ENCODE peak calls at places on chromosomes 2 and 18, in four cellular contexts. R is HCT116, S is HepG2, E is K562. M is an unnamed sample.

GRCh38 chr2:233519787-233520611 is 46.6 kb downstream of the USP40 start:
- DNase-seq in R (no peak), S (peak; percentile 18), E (no peak), M (no peak)

GRCh38 chr2:173357351-173357750 is 2.7 kb downstream of the CDCA7 start:
- DNase-seq in R (no peak), S (no peak), E (no peak), M (no peak)

GRCh38 chr2:238421695-238422035 is 5.1 kb upstream of the ASB1 start:
- DNase-seq in R (no peak), S (no peak), E (no peak), M (no peak)

GRCh38 chr18:32093523-32093922 is 1.8 kb downstream of the RNF138 start:
- DNase-seq in R (no peak), S (peak; percentile 29), E (peak; percentile 31), M (no peak)

GRCh38 chr18:78918707-78919106 is 60.9 kb upstream of the SALL3 start:
- DNase-seq in R (no peak), S (no peak), E (no peak), M (no peak)

GRCh38 chr2:10774394-10774793 is 38.2 kb downstream of the PDIA6 start:
- DNase-seq in R (no peak), S (no peak), E (no peak), M (no peak)

GRCh38 chr2:69615078-69615630 is 28.4 kb downstream of the AAK1 start:
- DNase-seq in R (no peak), S (peak; percentile 10), E (no peak), M (no peak)

GRCh38 chr2:166278856-166279255 is 96.9 kb downstream of the SCN9A start:
- DNase-seq in R (no peak), S (no peak), E (no peak), M (no peak)

GRCh38 chr2:134178109-134178877 is 75.6 kb upstream of the MGAT5 start:
- DNase-seq in R (no peak), S (no peak), E (no peak), M (no peak)

GRCh38 chr2:9178905-9179571 is 27.6 kb upstream of the ASAP2 start:
- DNase-seq in R (no peak), S (peak; percentile 93), E (no peak), M (no peak)

GRCh38 chr2:190804182-190804795 is 76.3 kb upstream of the GLS start:
- DNase-seq in R (peak; percentile 16), S (no peak), E (no peak), M (no peak)

GRCh38 chr2:10133007-10133647 is 10.6 kb downstream of the RRM2 start:
- DNase-seq in R (no peak), S (no peak), E (peak; percentile 12), M (peak; percentile 51)

GRCh38 chr2:19048593-19049264 is 309.7 kb downstream of the OSR1 start:
- DNase-seq in R (no peak), S (peak; percentile 82), E (no peak), M (no peak)

GRCh38 chr2:127479219-127479825 is 47.0 kb downstream of the IWS1 start:
- DNase-seq in R (peak; percentile 34), S (peak; percentile 73), E (no peak), M (no peak)

GRCh38 chr2:9573013-9573708 is 17.5 kb upstream of the ADAM17 start:
- DNase-seq in R (no peak), S (no peak), E (no peak), M (no peak)

GRCh38 chr18:3816601-3817363 is 366.8 kb downstream of the TGIF1 start:
- DNase-seq in R (no peak), S (peak; percentile 44), E (no peak), M (no peak)

GRCh38 chr2:120933693-120934092 is 198.0 kb downstream of the GLI2 start:
- DNase-seq in R (no peak), S (no peak), E (no peak), M (no peak)

GRCh38 chr18:32974421-32975165 is 201.8 kb upstream of the KLHL14 start:
- DNase-seq in R (no peak), S (no peak), E (no peak), M (no peak)

GRCh38 chr2:17311771-17312511 is 206.3 kb downstream of the RAD51AP2 start:
- DNase-seq in R (no peak), S (no peak), E (no peak), M (no peak)

GRCh38 chr2:199488772-199489400 is 31.1 kb upstream of the SATB2 start:
- DNase-seq in R (peak; percentile 60), S (peak; percentile 54), E (peak; percentile 67), M (peak; percentile 88)

GRCh38 chr2:188307850-188308283 is 16.2 kb downstream of the GULP1 start:
- DNase-seq in R (no peak), S (no peak), E (no peak), M (no peak)

GRCh38 chr2:131521961-131522781 is 5.5 kb upstream of the CCDC74A start:
- DNase-seq in R (no peak), S (no peak), E (peak; percentile 5), M (no peak)

GRCh38 chr2:6089474-6089873 is 397.3 kb downstream of the SOX11 start:
- DNase-seq in R (no peak), S (no peak), E (no peak), M (no peak)

GRCh38 chr2:128169497-128169896 is 78.5 kb downstream of the UGGT1 start:
- DNase-seq in R (no peak), S (peak; percentile 91), E (no peak), M (no peak)

GRCh38 chr2:45778720-45779171 is 127.3 kb downstream of the PRKCE start:
- DNase-seq in R (peak; percentile 64), S (peak; percentile 76), E (peak; percentile 87), M (peak; percentile 78)

GRCh38 chr18:11002277-11002676 is 147.1 kb downstream of the PIEZO2 start:
- DNase-seq in R (no peak), S (peak; percentile 79), E (no peak), M (no peak)

GRCh38 chr2:39787950-39788349 is 8.9 kb upstream of the THUMPD2 start:
- DNase-seq in R (no peak), S (no peak), E (no peak), M (no peak)

GRCh38 chr2:158969162-158969716 is 799 bp downstream of the TANC1 start:
- DNase-seq in R (no peak), S (no peak), E (no peak), M (no peak)

GRCh38 chr2:47043142-47043890 is 111.8 kb downstream of the STPG4 start:
- DNase-seq in R (peak; percentile 83), S (peak; percentile 79), E (no peak), M (no peak)

DNA sequence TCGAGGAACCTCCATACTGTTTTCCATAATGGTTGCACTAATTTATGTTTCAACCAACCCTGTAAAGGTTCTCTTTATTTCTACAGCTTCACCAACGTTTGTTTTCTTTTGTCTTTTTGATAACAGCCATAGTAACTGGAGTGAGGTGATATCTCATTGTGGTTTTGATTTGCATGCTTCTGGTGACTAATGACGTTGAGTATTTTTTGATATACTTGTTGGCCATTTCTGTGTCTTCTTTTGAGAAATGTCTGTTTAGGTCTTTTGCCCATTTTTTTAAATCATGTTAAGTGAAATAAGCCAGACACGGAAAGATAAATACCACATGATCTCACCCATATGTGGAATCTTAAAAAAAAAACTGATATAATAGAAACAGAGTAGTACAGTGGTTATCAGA is 74.8 kb upstream of the SMIM21 start:
- DNase-seq in R (no peak), S (no peak), E (no peak), M (no peak)
- TF ChIP-seq FOSL1 in R (no peak), S (no peak), E (no peak), M (no peak)

GRCh38 chr2:71332413-71332866 is 858 bp downstream of the ZNF638 start:
- DNase-seq in R (no peak), S (no peak), E (no peak), M (no peak)
- H3K4me3 ChIP-seq in R (peak overlapping the region; percentile 96), S (peak overlapping the region; percentile 99), E (peak overlapping the region; percentile 98), M (peak overlapping the region; percentile 88)

GRCh38 chr2:31297751-31298150 is 63.8 kb downstream of the EHD3 start:
- DNase-seq in R (no peak), S (no peak), E (no peak), M (no peak)
- TF ChIP-seq FOSL1 in R (peak; percentile 28), S (no peak), E (no peak), M (no peak)

GRCh38 chr2:151771599-151772358 is 37.5 kb upstream of the NEB start:
- DNase-seq in R (no peak), S (no peak), E (no peak), M (no peak)
- H3K4me3 ChIP-seq in R (no peak overlapping the region), S (no peak overlapping the region), E (no peak overlapping the region), M (no peak overlapping the region)

M was measured in H1.